ENCODE peak calls at places on chromosomes 16 and 17, in four cellular contexts. One of them, this sample, is unnamed.

GRCh38 chr17:82862191-82862590 is 22.4 kb upstream of the ZNF750 start:
- DNase-seq in NB4: no peak
- DNase-seq in stimulated activated CD4-positive, alpha-beta T cell treated with anti-CD3 and anti-CD28 coated beads, Interleukin-12 subunit alpha, Interleukin-12 subunit beta, amount 100 ng/mL, for 4 hours: no peak
- DNase-seq in epithelial cell of esophagus: no peak
- DNase-seq in this sample: no peak

GRCh38 chr16:88284101-88284500 is 98.7 kb upstream of the ZNF469 start:
- DNase-seq in NB4: no peak
- DNase-seq in stimulated activated CD4-positive, alpha-beta T cell treated with anti-CD3 and anti-CD28 coated beads, Interleukin-12 subunit alpha, Interleukin-12 subunit beta, amount 100 ng/mL, for 4 hours: no peak
- DNase-seq in epithelial cell of esophagus: no peak
- DNase-seq in this sample: no peak

GRCh38 chr16:49636608-49637007 is 219.3 kb downstream of the ZNF423 start:
- DNase-seq in NB4: no peak
- DNase-seq in stimulated activated CD4-positive, alpha-beta T cell treated with anti-CD3 and anti-CD28 coated beads, Interleukin-12 subunit alpha, Interleukin-12 subunit beta, amount 100 ng/mL, for 4 hours: no peak
- DNase-seq in epithelial cell of esophagus: no peak
- DNase-seq in this sample: no peak

GRCh38 chr16:4653981-4654380 is 29.4 kb downstream of the MGRN1 start:
- DNase-seq in NB4: no peak
- DNase-seq in stimulated activated CD4-positive, alpha-beta T cell treated with anti-CD3 and anti-CD28 coated beads, Interleukin-12 subunit alpha, Interleukin-12 subunit beta, amount 100 ng/mL, for 4 hours: no peak
- DNase-seq in epithelial cell of esophagus: no peak
- DNase-seq in this sample: peak

GRCh38 chr17:6448473-6448872 is 4.2 kb downstream of the PIMREG start:
- DNase-seq in NB4: no peak
- DNase-seq in stimulated activated CD4-positive, alpha-beta T cell treated with anti-CD3 and anti-CD28 coated beads, Interleukin-12 subunit alpha, Interleukin-12 subunit beta, amount 100 ng/mL, for 4 hours: no peak
- DNase-seq in epithelial cell of esophagus: no peak
- DNase-seq in this sample: no peak

GRCh38 chr16:19757762-19758595 is 39.9 kb downstream of the IQCK start:
- DNase-seq in NB4: no peak
- DNase-seq in stimulated activated CD4-positive, alpha-beta T cell treated with anti-CD3 and anti-CD28 coated beads, Interleukin-12 subunit alpha, Interleukin-12 subunit beta, amount 100 ng/mL, for 4 hours: no peak
- DNase-seq in epithelial cell of esophagus: peak
- DNase-seq in this sample: peak

GRCh38 chr16:3256876-3257465 is 538 bp upstream of the MEFV start:
- DNase-seq in NB4: no peak
- DNase-seq in stimulated activated CD4-positive, alpha-beta T cell treated with anti-CD3 and anti-CD28 coated beads, Interleukin-12 subunit alpha, Interleukin-12 subunit beta, amount 100 ng/mL, for 4 hours: no peak
- DNase-seq in epithelial cell of esophagus: peak
- DNase-seq in this sample: peak

GRCh38 chr17:82668631-82669099 is 20.4 kb upstream of the WDR45B start:
- DNase-seq in NB4: peak
- DNase-seq in stimulated activated CD4-positive, alpha-beta T cell treated with anti-CD3 and anti-CD28 coated beads, Interleukin-12 subunit alpha, Interleukin-12 subunit beta, amount 100 ng/mL, for 4 hours: peak
- DNase-seq in epithelial cell of esophagus: peak
- DNase-seq in this sample: peak

GRCh38 chr17:45958994-45959665 is 39.9 kb upstream of the STH start:
- DNase-seq in NB4: no peak
- DNase-seq in stimulated activated CD4-positive, alpha-beta T cell treated with anti-CD3 and anti-CD28 coated beads, Interleukin-12 subunit alpha, Interleukin-12 subunit beta, amount 100 ng/mL, for 4 hours: no peak
- DNase-seq in epithelial cell of esophagus: peak
- DNase-seq in this sample: peak

GRCh38 chr17:41642252-41643156 is 18.1 kb upstream of the KRT17 start:
- DNase-seq in NB4: no peak
- DNase-seq in stimulated activated CD4-positive, alpha-beta T cell treated with anti-CD3 and anti-CD28 coated beads, Interleukin-12 subunit alpha, Interleukin-12 subunit beta, amount 100 ng/mL, for 4 hours: no peak
- DNase-seq in epithelial cell of esophagus: peak
- DNase-seq in this sample: peak

GRCh38 chr17:38748329-38749221 is at the start of gene PCGF2:
- DNase-seq in NB4: no peak
- DNase-seq in stimulated activated CD4-positive, alpha-beta T cell treated with anti-CD3 and anti-CD28 coated beads, Interleukin-12 subunit alpha, Interleukin-12 subunit beta, amount 100 ng/mL, for 4 hours: no peak
- DNase-seq in epithelial cell of esophagus: peak
- DNase-seq in this sample: peak

GRCh38 chr17:39960406-39961053 is 2.3 kb upstream of the GSDMA start:
- DNase-seq in NB4: no peak
- DNase-seq in stimulated activated CD4-positive, alpha-beta T cell treated with anti-CD3 and anti-CD28 coated beads, Interleukin-12 subunit alpha, Interleukin-12 subunit beta, amount 100 ng/mL, for 4 hours: no peak
- DNase-seq in epithelial cell of esophagus: peak
- DNase-seq in this sample: no peak

GRCh38 chr17:51427259-51428255 is 167.2 kb downstream of the UTP18 start:
- DNase-seq in NB4: peak
- DNase-seq in stimulated activated CD4-positive, alpha-beta T cell treated with anti-CD3 and anti-CD28 coated beads, Interleukin-12 subunit alpha, Interleukin-12 subunit beta, amount 100 ng/mL, for 4 hours: peak
- DNase-seq in epithelial cell of esophagus: no peak
- DNase-seq in this sample: no peak

GRCh38 chr16:30490210-30490609 is 17.7 kb downstream of the ITGAL start:
- DNase-seq in NB4: no peak
- DNase-seq in stimulated activated CD4-positive, alpha-beta T cell treated with anti-CD3 and anti-CD28 coated beads, Interleukin-12 subunit alpha, Interleukin-12 subunit beta, amount 100 ng/mL, for 4 hours: no peak
- DNase-seq in epithelial cell of esophagus: peak
- DNase-seq in this sample: peak

GRCh38 chr16:5024632-5025031 is 9.1 kb downstream of the NAGPA start:
- DNase-seq in NB4: peak
- DNase-seq in stimulated activated CD4-positive, alpha-beta T cell treated with anti-CD3 and anti-CD28 coated beads, Interleukin-12 subunit alpha, Interleukin-12 subunit beta, amount 100 ng/mL, for 4 hours: no peak
- DNase-seq in epithelial cell of esophagus: peak
- DNase-seq in this sample: peak

GRCh38 chr17:8392674-8393469 is 4.8 kb downstream of the RNF222 start:
- DNase-seq in NB4: no peak
- DNase-seq in stimulated activated CD4-positive, alpha-beta T cell treated with anti-CD3 and anti-CD28 coated beads, Interleukin-12 subunit alpha, Interleukin-12 subunit beta, amount 100 ng/mL, for 4 hours: no peak
- DNase-seq in epithelial cell of esophagus: no peak
- DNase-seq in this sample: no peak

GRCh38 chr17:47633996-47634395 is 15.7 kb upstream of the KPNB1 start:
- DNase-seq in NB4: no peak
- DNase-seq in stimulated activated CD4-positive, alpha-beta T cell treated with anti-CD3 and anti-CD28 coated beads, Interleukin-12 subunit alpha, Interleukin-12 subunit beta, amount 100 ng/mL, for 4 hours: no peak
- DNase-seq in epithelial cell of esophagus: peak
- DNase-seq in this sample: peak

GRCh38 chr17:51056813-51057510 is 63.7 kb downstream of the SPAG9 start:
- DNase-seq in NB4: peak
- DNase-seq in stimulated activated CD4-positive, alpha-beta T cell treated with anti-CD3 and anti-CD28 coated beads, Interleukin-12 subunit alpha, Interleukin-12 subunit beta, amount 100 ng/mL, for 4 hours: no peak
- DNase-seq in epithelial cell of esophagus: peak
- DNase-seq in this sample: peak

GRCh38 chr16:23195415-23195978 is 13.0 kb downstream of the SCNN1G start:
- DNase-seq in NB4: no peak
- DNase-seq in stimulated activated CD4-positive, alpha-beta T cell treated with anti-CD3 and anti-CD28 coated beads, Interleukin-12 subunit alpha, Interleukin-12 subunit beta, amount 100 ng/mL, for 4 hours: no peak
- DNase-seq in epithelial cell of esophagus: no peak
- DNase-seq in this sample: no peak

GRCh38 chr17:38762231-38762630 is 9.7 kb downstream of the PSMB3 start:
- DNase-seq in NB4: no peak
- DNase-seq in stimulated activated CD4-positive, alpha-beta T cell treated with anti-CD3 and anti-CD28 coated beads, Interleukin-12 subunit alpha, Interleukin-12 subunit beta, amount 100 ng/mL, for 4 hours: no peak
- DNase-seq in epithelial cell of esophagus: no peak
- DNase-seq in this sample: no peak

GRCh38 chr17:2776589-2777241 is 19.5 kb upstream of the RAP1GAP2 start:
- DNase-seq in NB4: no peak
- DNase-seq in stimulated activated CD4-positive, alpha-beta T cell treated with anti-CD3 and anti-CD28 coated beads, Interleukin-12 subunit alpha, Interleukin-12 subunit beta, amount 100 ng/mL, for 4 hours: no peak
- DNase-seq in epithelial cell of esophagus: peak
- DNase-seq in this sample: no peak

GRCh38 chr16:82133798-82134197 is 36.2 kb downstream of the MPHOSPH6 start:
- DNase-seq in NB4: no peak
- DNase-seq in stimulated activated CD4-positive, alpha-beta T cell treated with anti-CD3 and anti-CD28 coated beads, Interleukin-12 subunit alpha, Interleukin-12 subunit beta, amount 100 ng/mL, for 4 hours: no peak
- DNase-seq in epithelial cell of esophagus: no peak
- DNase-seq in this sample: no peak

GRCh38 chr17:38405654-38406053 is 22.6 kb upstream of the ARHGAP23 start:
- DNase-seq in NB4: no peak
- DNase-seq in stimulated activated CD4-positive, alpha-beta T cell treated with anti-CD3 and anti-CD28 coated beads, Interleukin-12 subunit alpha, Interleukin-12 subunit beta, amount 100 ng/mL, for 4 hours: no peak
- DNase-seq in epithelial cell of esophagus: no peak
- DNase-seq in this sample: no peak

GRCh38 chr16:19382887-19383816 is 34.5 kb upstream of the TMC5 start:
- DNase-seq in NB4: no peak
- DNase-seq in stimulated activated CD4-positive, alpha-beta T cell treated with anti-CD3 and anti-CD28 coated beads, Interleukin-12 subunit alpha, Interleukin-12 subunit beta, amount 100 ng/mL, for 4 hours: no peak
- DNase-seq in epithelial cell of esophagus: no peak
- DNase-seq in this sample: no peak

GRCh38 chr17:35775039-35775438 is 14.4 kb downstream of the C17orf50 start:
- DNase-seq in NB4: no peak
- DNase-seq in stimulated activated CD4-positive, alpha-beta T cell treated with anti-CD3 and anti-CD28 coated beads, Interleukin-12 subunit alpha, Interleukin-12 subunit beta, amount 100 ng/mL, for 4 hours: no peak
- DNase-seq in epithelial cell of esophagus: no peak
- DNase-seq in this sample: no peak

This sample was measured in bronchial epithelial cell.